ENCODE peak calls at places on chromosome X, in seven cellular contexts. I, P, R, G, E, F and L are unnamed samples.

GRCh38 chrX:7168366-7168765 is 20.4 kb upstream of the PUDP start:
- DNase-seq in I (no peak), P (no peak), R (no peak), G (no peak), E (no peak), F (peak; percentile 44), L (no peak)

GRCh38 chrX:68894513-68895338 is 65.9 kb downstream of the EFNB1 start:
- DNase-seq in I (peak; percentile 36), P (peak; percentile 60), R (peak; percentile 4), G (no peak), E (no peak), F (peak; percentile 72), L (peak; percentile 41)

GRCh38 chrX:30824275-30824674 is 64.8 kb downstream of the TAB3 start:
- DNase-seq in I (no peak), P (no peak), R (no peak), G (no peak), E (no peak), F (no peak), L (no peak)

GRCh38 chrX:30889147-30890125 is at the start of gene TAB3:
- DNase-seq in I (peak; percentile 96), P (peak; percentile 96), R (peak; percentile 85), G (peak; percentile 70), E (peak; percentile 80), F (peak; percentile 97), L (peak; percentile 86)

GRCh38 chrX:111761578-111762135 is 80.7 kb downstream of the ALG13 start:
- DNase-seq in I (no peak), P (no peak), R (no peak), G (no peak), E (no peak), F (no peak), L (no peak)

GRCh38 chrX:24956828-24957227 is 58.9 kb downstream of the ARX start:
- DNase-seq in I (no peak), P (no peak), R (no peak), G (no peak), E (no peak), F (peak; percentile 23), L (no peak)

GRCh38 chrX:131595120-131595519 is 51.2 kb downstream of the OR13H1 start:
- DNase-seq in I (no peak), P (no peak), R (no peak), G (no peak), E (no peak), F (peak; percentile 55), L (no peak)

GRCh38 chrX:143571521-143571920 is 54.2 kb upstream of the SPANXN3 start:
- DNase-seq in I (no peak), P (no peak), R (no peak), G (no peak), E (no peak), F (no peak), L (no peak)

GRCh38 chrX:101550825-101551767 is 749 bp downstream of the ARMCX1 start:
- DNase-seq in I (peak; percentile 5), P (peak; percentile 64), R (no peak), G (no peak), E (no peak), F (peak; percentile 36), L (peak; percentile 46)

GRCh38 chrX:8083276-8083675 is 87.8 kb downstream of the VCX2 start:
- DNase-seq in I (no peak), P (no peak), R (no peak), G (no peak), E (no peak), F (peak; percentile 87), L (no peak)

GRCh38 chrX:121832446-121832845 is 785.0 kb downstream of the GLUD2 start:
- DNase-seq in I (no peak), P (no peak), R (no peak), G (no peak), E (no peak), F (peak; percentile 15), L (no peak)

GRCh38 chrX:23931149-23931604 is 23.4 kb downstream of the CXorf58 start:
- DNase-seq in I (no peak), P (peak; percentile 25), R (no peak), G (no peak), E (no peak), F (no peak), L (no peak)

GRCh38 chrX:2829066-2829430 is 318 bp downstream of the GYG2 start:
- DNase-seq in I (no peak), P (peak; percentile 52), R (no peak), G (no peak), E (no peak), F (no peak), L (no peak)

GRCh38 chrX:50877310-50877709 is 33.2 kb upstream of the BMP15 start:
- DNase-seq in I (no peak), P (no peak), R (no peak), G (no peak), E (no peak), F (peak; percentile 71), L (no peak)

GRCh38 chrX:123814343-123814742 is 45.5 kb upstream of the XIAP start:
- DNase-seq in I (no peak), P (no peak), R (no peak), G (no peak), E (no peak), F (no peak), L (no peak)

GRCh38 chrX:117788339-117788738 is 328.3 kb downstream of the KLHL13 start:
- DNase-seq in I (no peak), P (no peak), R (no peak), G (no peak), E (no peak), F (no peak), L (no peak)

GRCh38 chrX:45322382-45322781 is 121.7 kb upstream of the DIPK2B start:
- DNase-seq in I (peak; percentile 2), P (peak; percentile 64), R (no peak), G (no peak), E (no peak), F (peak; percentile 75), L (no peak)

GRCh38 chrX:48683411-48683982 is at the start of gene WAS:
- DNase-seq in I (no peak), P (no peak), R (peak; percentile 24), G (no peak), E (peak; percentile 20), F (no peak), L (no peak)

GRCh38 chrX:10085223-10085622 is 71.6 kb upstream of the CLCN4 start:
- DNase-seq in I (no peak), P (no peak), R (no peak), G (no peak), E (no peak), F (peak; percentile 9), L (no peak)

GRCh38 chrX:68684291-68684918 is 36.9 kb downstream of the STARD8 start:
- DNase-seq in I (peak; percentile 37), P (no peak), R (no peak), G (no peak), E (no peak), F (no peak), L (peak; percentile 52)

GRCh38 chrX:7570432-7571009 is 272.4 kb upstream of the VCX start:
- DNase-seq in I (no peak), P (no peak), R (no peak), G (no peak), E (no peak), F (no peak), L (no peak)

GRCh38 chrX:135194684-135195083 is 23.5 kb upstream of the CT55 start:
- DNase-seq in I (peak; percentile 20), P (no peak), R (no peak), G (no peak), E (no peak), F (no peak), L (no peak)

GRCh38 chrX:76148011-76148665 is 24.7 kb upstream of the PBDC1 start:
- DNase-seq in I (peak; percentile 5), P (no peak), R (no peak), G (no peak), E (no peak), F (peak; percentile 52), L (no peak)
- TF ChIP-seq CTCF in I (no peak), P (no peak), R (no peak), G (no peak), E (no peak), F (no peak), L (no peak)

GRCh38 chrX:106999002-106999975 is 723 bp downstream of the MORC4 start:
- DNase-seq in I (peak; percentile 6), P (peak; percentile 72), R (peak; percentile 7), G (no peak), E (peak; percentile 24), F (peak; percentile 56), L (peak; percentile 19)
- TF ChIP-seq CTCF in I (peak; percentile 29), P (peak; percentile 38), R (no peak), G (no peak), E (no peak), F (peak; percentile 52), L (no peak)

GRCh38 chrX:29707088-29707487 is 508.3 kb upstream of the MAGEB2 start:
- DNase-seq in I (no peak), P (no peak), R (no peak), G (no peak), E (no peak), F (no peak), L (no peak)
- TF ChIP-seq CTCF in I (no peak), P (no peak), R (no peak), G (no peak), E (no peak), F (no peak), L (peak; percentile 27)

DNA sequence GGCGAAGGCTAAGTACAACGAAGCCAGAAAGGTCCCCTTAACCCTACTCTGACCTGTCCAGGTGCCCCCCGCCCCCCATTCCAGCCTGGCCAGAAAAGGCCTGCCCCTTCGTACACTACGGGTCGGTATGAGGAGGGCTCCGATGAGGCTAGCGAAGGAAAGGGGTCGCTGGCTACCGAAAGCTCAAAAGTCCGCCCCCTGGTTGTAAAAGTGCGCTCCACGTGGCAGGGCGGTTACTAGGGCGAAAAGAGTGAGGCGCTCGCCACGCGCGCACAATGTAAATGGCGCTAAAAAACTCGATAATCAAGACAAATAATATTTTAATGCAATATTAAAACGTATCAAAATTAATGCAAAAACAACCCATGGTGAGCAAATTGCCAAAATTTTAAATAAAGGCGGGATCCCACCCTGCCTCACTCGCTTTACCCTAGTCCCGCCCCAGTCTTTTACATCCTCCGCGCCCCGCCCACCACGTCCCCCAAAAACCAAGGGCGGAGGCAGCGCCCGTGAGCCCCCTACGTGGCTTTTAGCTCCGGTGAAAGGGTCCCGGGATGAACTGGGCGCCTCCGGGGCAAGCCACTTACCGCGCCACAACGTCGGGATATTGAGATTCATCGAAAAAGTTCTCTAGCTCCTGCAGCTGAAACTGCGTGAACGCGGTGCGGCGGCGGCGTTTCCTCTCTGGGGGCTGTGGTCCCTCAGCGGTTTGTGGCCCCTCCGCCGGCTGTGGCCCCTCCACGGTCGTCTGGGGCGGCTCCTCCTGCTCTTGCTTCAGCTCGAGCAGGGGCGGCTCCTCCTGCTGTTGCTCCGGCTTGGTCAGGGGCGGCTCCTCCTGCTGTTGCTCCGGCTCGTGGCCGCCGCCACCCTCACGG is 929 bp downstream of the ESX1 start:
- DNase-seq in I (no peak), P (no peak), R (no peak), G (no peak), E (no peak), F (no peak), L (peak; percentile 30)
- TF ChIP-seq CTCF in I (no peak), P (peak; percentile 20), R (no peak), G (no peak), E (no peak), F (peak; percentile 19), L (no peak)